ENCODE peak calls at places on chromosomes 5 and 9, in five cellular contexts. J is A549, D is psoas muscle, N is neural progenitor cell, M is lung. H is an unnamed sample.
A peak's percentile ranks its signal among the peaks of the same experiment; 100 is the strongest.

GRCh38 chr9:6024035-6024554 is 8.7 kb upstream of the RANBP6 start:
- DNase-seq in D (no peak), J (peak; percentile 35), M (no peak), N (peak; percentile 44), H (no peak)

GRCh38 chr5:7325975-7326911 is 69.7 kb upstream of the ADCY2 start:
- DNase-seq in N (no peak), M (no peak), D (no peak), J (no peak), H (no peak)

GRCh38 chr5:53211799-53212198 is 102.2 kb upstream of the MOCS2 start:
- DNase-seq in N (no peak), J (no peak), D (no peak), M (no peak), H (no peak)

GRCh38 chr5:59813761-59814562 is 79.6 kb downstream of the PDE4D start:
- DNase-seq in D (no peak), M (no peak), J (peak; percentile 80), N (peak; percentile 68), H (no peak)

GRCh38 chr5:67530609-67531255 is 334.1 kb upstream of the CD180 start:
- DNase-seq in D (no peak), M (no peak), N (no peak), J (no peak), H (no peak)

GRCh38 chr9:109856785-109857184 is 76.8 kb downstream of the PALM2AKAP2 start:
- DNase-seq in N (peak; percentile 9), D (peak; percentile 62), J (no peak), M (no peak), H (peak; percentile 85)

GRCh38 chr5:119820608-119821007 is 191.2 kb downstream of the FAM170A start:
- DNase-seq in D (no peak), M (no peak), J (no peak), N (no peak), H (no peak)

GRCh38 chr9:70411930-70412677 is 2.4 kb downstream of the KLF9 start:
- DNase-seq in N (no peak), J (no peak), M (peak; percentile 85), D (peak; percentile 92), H (peak; percentile 91)

GRCh38 chr5:157917909-157918809 is 59.2 kb upstream of the CLINT1 start:
- DNase-seq in M (peak; percentile 58), N (peak; percentile 77), D (peak; percentile 72), J (peak; percentile 86), H (no peak)

GRCh38 chr9:137168907-137169763 is 716 bp downstream of the LRRC26 start:
- DNase-seq in N (peak; percentile 92), D (no peak), M (no peak), J (peak; percentile 84), H (no peak)

GRCh38 chr5:146718628-146719027 is 159.9 kb downstream of the PPP2R2B start:
- DNase-seq in M (no peak), N (peak; percentile 46), D (no peak), J (no peak), H (no peak)

GRCh38 chr9:27548055-27548741 is 18.6 kb upstream of the MOB3B start:
- DNase-seq in M (no peak), D (no peak), N (peak; percentile 62), J (peak; percentile 45), H (no peak)

GRCh38 chr5:139272471-139273321 is 20.8 kb upstream of the MATR3 start:
- DNase-seq in D (no peak), J (no peak), M (no peak), N (no peak), H (no peak)

GRCh38 chr9:18233776-18234445 is 240.0 kb upstream of the ADAMTSL1 start:
- DNase-seq in M (no peak), D (no peak), J (no peak), N (no peak), H (no peak)

GRCh38 chr9:125742657-125743056 is 4.5 kb upstream of the PBX3 start:
- DNase-seq in N (no peak), J (no peak), M (no peak), D (no peak), H (no peak)

GRCh38 chr5:6780802-6781391 is 67.7 kb downstream of the TENT4A start:
- DNase-seq in D (no peak), N (no peak), M (no peak), J (peak; percentile 53), H (peak; percentile 29)

GRCh38 chr5:83342475-83342874 is 129.1 kb upstream of the VCAN start:
- DNase-seq in J (no peak), N (no peak), M (no peak), D (no peak), H (no peak)

GRCh38 chr9:82553654-82554366 is 509.1 kb downstream of the RASEF start:
- DNase-seq in D (no peak), N (no peak), M (no peak), J (no peak), H (no peak)

GRCh38 chr5:55546991-55547390 is 12.2 kb upstream of the PLPP1 start:
- DNase-seq in J (no peak), M (no peak), N (no peak), D (no peak), H (no peak)

GRCh38 chr5:5432020-5432707 is 9.7 kb downstream of the ICE1 start:
- DNase-seq in N (no peak), J (no peak), M (no peak), D (no peak), H (no peak)

GRCh38 chr5:168552146-168552545 is 23.0 kb downstream of the FBLL1 start:
- DNase-seq in M (no peak), D (no peak), J (no peak), N (no peak), H (no peak)

GRCh38 chr9:37669232-37669631 is 18.5 kb downstream of the FRMPD1 start:
- DNase-seq in J (no peak), M (no peak), N (no peak), D (no peak), H (no peak)

GRCh38 chr5:40481226-40481625 is 198.5 kb upstream of the PTGER4 start:
- DNase-seq in D (no peak), J (no peak), N (no peak), M (no peak), H (no peak)

GRCh38 chr9:114339130-114339908 is 9.7 kb downstream of the ORM2 start:
- DNase-seq in D (peak; percentile 69), N (peak; percentile 71), M (peak; percentile 41), J (peak; percentile 44), H (no peak)

GRCh38 chr5:112957970-112958773 is 18.4 kb upstream of the DCP2 start:
- DNase-seq in N (no peak), J (peak; percentile 88), D (peak; percentile 90), M (peak; percentile 67), H (no peak)

GRCh38 chr9:96020822-96021615 is 145.5 kb downstream of the ERCC6L2 start:
- DNase-seq in J (no peak), M (peak; percentile 33), N (peak; percentile 64), D (no peak), H (no peak)

GRCh38 chr5:125798311-125798710 is 624.9 kb upstream of the GRAMD2B start:
- DNase-seq in M (no peak), D (no peak), J (peak; percentile 3), N (peak; percentile 40), H (no peak)

GRCh38 chr9:91477106-91477505 is 53.5 kb upstream of the NFIL3 start:
- DNase-seq in M (no peak), J (no peak), N (peak; percentile 77), D (no peak), H (no peak)

DNA sequence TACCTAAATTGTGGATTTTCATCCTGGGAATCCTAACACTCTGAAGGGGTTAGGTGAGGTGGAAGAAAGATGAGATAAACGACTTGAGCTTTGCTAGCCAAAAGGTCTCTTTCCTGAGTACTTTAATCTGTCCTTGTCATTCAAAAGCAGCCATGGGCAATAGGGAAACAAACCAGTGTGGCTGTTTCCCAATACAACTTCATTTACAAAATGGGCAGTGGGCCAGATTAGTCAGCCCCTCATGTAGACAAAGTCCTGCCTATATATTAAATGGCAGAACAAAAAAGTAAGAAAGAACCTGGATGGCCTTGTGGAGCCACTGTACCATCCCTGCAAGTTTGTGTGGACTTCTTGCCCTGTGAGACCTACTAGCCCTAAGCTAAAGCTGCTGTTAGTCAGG is 51.0 kb upstream of the NFIL3 start:
- DNase-seq in J (no peak), D (no peak), N (no peak), M (no peak), H (no peak)
- H3K27ac ChIP-seq in J (no peak overlapping the region), D (no peak overlapping the region), N (no peak overlapping the region), M (no peak overlapping the region), H (no peak overlapping the region)

GRCh38 chr5:27396998-27397397 is 358.6 kb upstream of the CDH9 start:
- DNase-seq in J (no peak), D (no peak), N (no peak), M (no peak), H (no peak)

GRCh38 chr5:27403248-27403882 is 365.0 kb upstream of the CDH9 start:
- DNase-seq in M (no peak), D (no peak), N (no peak), J (peak; percentile 47), H (no peak)

GRCh38 chr5:27406020-27406419 is 367.6 kb upstream of the CDH9 start:
- DNase-seq in M (no peak), D (no peak), N (no peak), J (no peak), H (no peak)

GRCh38 chr5:27402828-27403227 is 364.4 kb upstream of the CDH9 start:
- DNase-seq in N (no peak), M (no peak), D (no peak), J (no peak), H (no peak)
- H3K27ac ChIP-seq in N (no peak overlapping the region), M (no peak overlapping the region), D (no peak overlapping the region), J (peak overlapping the region; percentile 70), H (no peak overlapping the region)

DNA sequence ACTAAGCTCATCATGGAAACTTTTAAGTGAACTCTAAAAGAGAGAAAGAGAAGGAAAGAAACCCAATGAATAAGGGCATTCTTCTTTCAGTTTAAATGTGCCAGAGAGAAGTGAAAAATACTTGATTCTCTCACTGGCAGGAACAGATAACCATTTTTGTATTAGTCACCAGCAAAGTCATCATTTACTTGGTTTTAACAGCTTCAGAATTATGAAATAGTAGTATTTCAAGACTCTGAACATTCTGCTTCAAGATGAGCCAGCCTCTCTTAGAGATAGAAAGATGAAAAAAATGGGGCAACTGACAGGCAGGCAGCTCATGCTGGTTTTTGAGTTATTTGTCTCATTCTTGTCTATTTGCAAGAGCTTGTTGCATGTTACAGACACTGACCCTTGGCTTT is 103.5 kb downstream of the GCNT1 start:
- DNase-seq in N (no peak), J (no peak), D (no peak), M (no peak), H (no peak)
- H3K27ac ChIP-seq in N (no peak overlapping the region), J (no peak overlapping the region), D (no peak overlapping the region), M (no peak overlapping the region), H (peak overlapping the region; percentile 20)

GRCh38 chr5:154830219-154830595 is 20.2 kb downstream of the FAXDC2 start:
- DNase-seq in D (no peak), N (no peak), M (no peak), J (no peak), H (no peak)
- H3K27ac ChIP-seq in D (no peak overlapping the region), N (no peak overlapping the region), M (no peak overlapping the region), J (peak overlapping the region; percentile 20), H (no peak overlapping the region)

DNA sequence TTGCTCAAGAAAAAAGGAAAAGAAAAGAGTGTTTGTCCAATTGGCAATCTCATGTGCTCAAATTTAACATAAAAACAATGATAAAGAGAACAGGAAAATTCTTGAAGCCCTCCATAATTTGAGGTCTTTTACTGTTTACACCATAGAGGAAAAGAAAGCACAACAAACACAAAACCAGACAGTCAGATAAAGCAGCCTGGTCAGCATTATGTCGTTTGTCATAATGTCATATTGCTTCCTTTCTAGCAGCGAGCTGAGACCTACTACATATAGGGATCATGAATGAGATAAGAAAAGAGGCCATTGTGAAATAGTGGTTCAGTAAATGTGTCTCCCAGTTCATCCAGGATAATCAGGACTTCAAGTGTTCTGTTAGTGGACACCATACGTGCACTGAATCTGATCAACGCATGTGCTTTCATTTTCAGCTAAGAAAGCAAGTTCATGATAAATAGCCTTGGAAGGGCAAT is 64.7 kb upstream of the SELENOP start:
- DNase-seq in N (no peak), M (no peak), J (no peak), D (no peak), H (no peak)
- H3K27ac ChIP-seq in N (no peak overlapping the region), M (no peak overlapping the region), J (no peak overlapping the region), D (no peak overlapping the region), H (no peak overlapping the region)

GRCh38 chr9:112868956-112869594 is 21.6 kb downstream of the SLC46A2 start:
- DNase-seq in N (no peak), D (no peak), M (no peak), J (no peak), H (no peak)
- H3K27ac ChIP-seq in N (no peak overlapping the region), D (peak overlapping the region; percentile 55), M (no peak overlapping the region), J (no peak overlapping the region), H (no peak overlapping the region)

H was measured in coronary artery.